ENCODE peak calls at places on chromosomes 11 and 22, in four cellular contexts. J is tibial artery, A is pancreas, Y is fibroblast of lung. W is an unnamed sample.

GRCh38 chr11:117703209-117703608 is 93.8 kb downstream of the DSCAML1 start:
- DNase-seq in Y (no peak), J (no peak), A (no peak), W (no peak)

GRCh38 chr11:70737816-70738630 is 339.7 kb downstream of the CTTN start:
- DNase-seq in Y (no peak), J (no peak), A (no peak), W (no peak)

GRCh38 chr11:9075441-9076000 is 15.9 kb downstream of the SCUBE2 start:
- DNase-seq in A (no peak), Y (no peak), J (no peak), W (no peak)

GRCh38 chr22:23815781-23816551 is 22.8 kb downstream of the DERL3 start:
- DNase-seq in A (no peak), J (no peak), Y (no peak), W (peak)

GRCh38 chr11:108835624-108836023 is 170.8 kb downstream of the DDX10 start:
- DNase-seq in J (no peak), A (no peak), Y (no peak), W (no peak)

GRCh38 chr11:34190192-34191139 is 85.0 kb downstream of the NAT10 start:
- DNase-seq in J (no peak), A (no peak), Y (no peak), W (no peak)

GRCh38 chr22:42604403-42604802 is 10.3 kb downstream of the POLDIP3 start:
- DNase-seq in Y (peak), J (no peak), A (peak), W (peak)

GRCh38 chr11:88281317-88281712 is 56.2 kb downstream of the CTSC start:
- DNase-seq in Y (peak), J (no peak), A (no peak), W (no peak)

GRCh38 chr11:9095421-9095820 is 4.0 kb upstream of the SCUBE2 start:
- DNase-seq in A (no peak), Y (no peak), J (no peak), W (no peak)

GRCh38 chr11:28674432-28675076 is 566.4 kb downstream of the METTL15 start:
- DNase-seq in J (no peak), Y (peak), A (no peak), W (peak)

GRCh38 chr11:66183581-66184048 is 84.8 kb upstream of the RAB1B start:
- DNase-seq in Y (no peak), A (no peak), J (no peak), W (peak)

GRCh38 chr22:25365491-25366261 is 146.2 kb downstream of the CRYBB2 start:
- DNase-seq in Y (no peak), A (no peak), J (peak), W (peak)

GRCh38 chr22:19540394-19540793 is 16.2 kb upstream of the CLDN5 start:
- DNase-seq in A (no peak), Y (no peak), J (no peak), W (no peak)

GRCh38 chr11:111676878-111677585 is 74.8 kb downstream of the SIK2 start:
- DNase-seq in J (no peak), A (no peak), Y (peak), W (peak)

GRCh38 chr11:3984896-3985295 is 109.7 kb upstream of the RRM1 start:
- DNase-seq in Y (peak), J (no peak), A (no peak), W (no peak)

GRCh38 chr11:33703771-33704170 is 3.1 kb upstream of the C11orf91 start:
- DNase-seq in A (no peak), Y (peak), J (no peak), W (peak)

GRCh38 chr11:44380009-44380313 is 70.0 kb upstream of the ALX4 start:
- DNase-seq in J (no peak), Y (no peak), A (no peak), W (no peak)

GRCh38 chr11:7893792-7894191 is 37.3 kb downstream of the OR10A6 start:
- DNase-seq in Y (no peak), J (no peak), A (peak), W (no peak)

GRCh38 chr11:76803811-76804600 is 20.9 kb downstream of the TSKU start:
- DNase-seq in J (peak), Y (peak), A (no peak), W (peak)

GRCh38 chr11:75595511-75595910 is 33.5 kb downstream of the SERPINH1 start:
- DNase-seq in A (no peak), J (no peak), Y (no peak), W (no peak)

GRCh38 chr11:69773626-69774353 is 1.4 kb downstream of the FGF4 start:
- DNase-seq in A (no peak), Y (no peak), J (no peak), W (no peak)

GRCh38 chr11:9053631-9054030 is 37.8 kb downstream of the SCUBE2 start:
- DNase-seq in Y (peak), J (no peak), A (no peak), W (peak)

GRCh38 chr11:77158041-77158695 is 30.1 kb downstream of the MYO7A start:
- DNase-seq in J (no peak), Y (no peak), A (no peak), W (no peak)

GRCh38 chr11:61138940-61139339 is 22.3 kb downstream of the VPS37C start:
- DNase-seq in Y (peak), A (no peak), J (no peak), W (peak)

DNA sequence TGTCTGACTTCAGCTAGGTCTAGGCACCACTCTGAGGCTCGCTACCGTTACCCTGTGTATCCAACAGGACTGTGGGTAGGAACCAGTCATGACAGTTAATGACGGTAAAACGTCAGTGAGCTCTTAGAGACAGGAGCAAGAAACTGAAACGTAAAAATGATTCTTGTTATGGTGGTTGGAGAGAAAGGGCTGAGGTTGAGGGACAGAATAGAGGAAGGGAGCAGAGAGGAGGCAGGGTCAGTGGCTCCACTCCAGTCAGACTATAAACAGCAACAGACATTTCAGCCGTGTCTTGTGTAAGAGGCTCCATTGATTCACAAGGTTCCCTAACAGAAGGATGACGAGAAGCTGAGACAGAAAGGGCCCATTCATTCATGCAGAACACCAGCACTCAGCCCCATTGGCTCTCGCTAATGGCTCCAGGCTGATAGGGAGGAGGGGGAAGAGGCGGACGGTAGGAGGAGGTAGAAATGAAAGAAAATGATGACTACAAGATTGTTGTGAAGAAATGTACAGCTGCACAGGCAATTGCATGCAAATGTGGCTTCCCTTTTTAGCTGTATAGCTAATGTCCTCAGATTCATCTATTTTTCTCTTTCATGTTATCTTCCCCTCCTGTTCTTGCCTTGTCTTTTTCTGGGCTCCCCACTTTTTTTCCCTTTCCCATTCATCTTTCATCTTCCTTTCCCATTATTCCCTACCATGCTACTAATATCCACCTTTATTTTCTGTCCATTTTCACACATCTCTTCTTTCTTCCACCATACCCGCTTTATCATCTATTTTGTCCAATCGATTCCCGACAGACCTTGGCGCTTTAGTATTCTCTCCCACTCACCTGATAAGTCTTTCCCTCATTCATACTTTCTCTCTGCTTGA is 34.3 kb downstream of the ETS1 start:
- DNase-seq in Y (peak), J (no peak), A (no peak), W (peak)
- H3K4me3 ChIP-seq in Y (no peak), J (no peak), A (no peak), W (no peak)

GRCh38 chr11:20002312-20003216 is 157.7 kb downstream of the DBX1 start:
- DNase-seq in J (no peak), Y (no peak), A (no peak), W (no peak)
- TF ChIP-seq CTCF in J (no peak), Y (no peak), A (no peak), W (no peak)

GRCh38 chr11:47306484-47306844 is 36.5 kb downstream of the MADD start:
- DNase-seq in Y (no peak), A (no peak), J (no peak), W (no peak)

GRCh38 chr11:47302853-47303252 is 32.9 kb downstream of the MADD start:
- DNase-seq in J (no peak), Y (no peak), A (no peak), W (no peak)

GRCh38 chr11:47305734-47306483 is 36.0 kb downstream of the MADD start:
- DNase-seq in J (peak), Y (no peak), A (no peak), W (peak)

GRCh38 chr11:47308050-47308823 is 38.3 kb downstream of the MADD start:
- DNase-seq in Y (no peak), J (no peak), A (no peak), W (no peak)
- H3K4me3 ChIP-seq in Y (no peak), J (no peak), A (no peak), W (no peak)

GRCh38 chr22:44019416-44019815 is 4.7 kb upstream of the PARVB start:
- DNase-seq in A (no peak), Y (no peak), J (no peak), W (no peak)

GRCh38 chr22:44018594-44018993 is 5.5 kb upstream of the PARVB start:
- DNase-seq in Y (no peak), A (no peak), J (no peak), W (no peak)

GRCh38 chr22:44023404-44024287 is 456 bp upstream of the PARVB start:
- DNase-seq in A (peak), Y (peak), J (no peak), W (peak)

GRCh38 chr22:44020981-44021380 is 3.1 kb upstream of the PARVB start:
- DNase-seq in Y (peak), J (no peak), A (no peak), W (no peak)

GRCh38 chr22:44019846-44020245 is 4.3 kb upstream of the PARVB start:
- DNase-seq in J (no peak), A (no peak), Y (no peak), W (peak)
- TF ChIP-seq CTCF in J (no peak), A (no peak), Y (no peak), W (no peak)

GRCh38 chr22:46577361-46578249 is 40.2 kb upstream of the CELSR1 start:
- DNase-seq in J (no peak), A (peak), Y (no peak), W (no peak)

GRCh38 chr22:46578824-46579561 is 41.2 kb upstream of the GRAMD4 start:
- DNase-seq in Y (peak), A (peak), J (peak), W (peak)

GRCh38 chr22:46579751-46580449 is 40.3 kb upstream of the GRAMD4 start:
- DNase-seq in A (peak), J (no peak), Y (no peak), W (no peak)

GRCh38 chr22:46576556-46577351 is 39.3 kb upstream of the CELSR1 start:
- DNase-seq in Y (peak), A (peak), J (no peak), W (peak)

DNA sequence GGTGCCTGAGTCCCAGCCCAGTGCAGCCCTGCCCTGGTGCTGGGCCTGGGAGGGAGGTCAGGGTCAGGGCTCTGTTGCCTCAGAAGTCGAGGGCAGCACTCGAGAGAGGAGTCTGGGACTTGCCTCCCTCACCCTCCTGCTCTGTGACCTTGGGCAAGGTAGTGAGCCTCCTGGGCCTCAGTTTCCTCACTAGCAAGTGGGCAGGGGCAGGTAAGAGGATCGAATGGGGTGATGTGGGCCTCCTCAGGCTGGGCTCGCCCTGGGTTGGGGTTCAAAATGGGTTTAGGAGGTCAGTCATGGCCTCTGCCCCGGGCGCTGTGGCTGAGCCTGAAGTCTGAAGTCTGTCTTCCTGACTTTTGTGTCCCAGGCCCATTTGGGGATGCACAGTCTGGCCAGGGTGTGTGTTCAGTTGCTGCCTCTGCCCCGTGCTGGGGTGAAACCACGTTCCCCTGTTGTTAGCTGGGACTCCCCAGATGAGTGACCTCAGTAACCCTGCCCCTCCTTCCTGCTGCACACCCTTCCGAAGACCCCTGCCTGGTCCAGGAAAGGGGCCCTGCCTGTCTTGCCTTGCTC is 40.9 kb upstream of the CELSR1 start:
- DNase-seq in Y (no peak), J (no peak), A (peak), W (no peak)
- H3K4me3 ChIP-seq in Y (no peak), J (peak), A (no peak), W (peak)

GRCh38 chr11:133157180-133157579 is 375.1 kb downstream of the OPCML start:
- DNase-seq in A (no peak), Y (no peak), J (no peak), W (no peak)
- TF ChIP-seq CTCF in A (no peak), Y (no peak), J (no peak), W (no peak)

GRCh38 chr11:74460481-74461154 is 6.7 kb downstream of the KCNE3 start:
- DNase-seq in Y (peak), A (no peak), J (no peak), W (peak)
- H3K4me3 ChIP-seq in Y (no peak), A (no peak), J (no peak), W (no peak)

W was measured in AG10803.